ENCODE peak calls at places on chromosomes 6 and 20, in six cellular contexts. One of them, this sample, is unnamed.

GRCh38 chr6:112269165-112269564 is 14.8 kb upstream of the LAMA4 start:
- DNase-seq in LoVo: no peak
- DNase-seq in myocyte: peak
- DNase-seq in fibroblast of the aortic adventitia: peak
- DNase-seq in stimulated activated CD4-positive, alpha-beta T cell treated with anti-CD3 and anti-CD28 coated beads, Interleukin-4, amount 100 ng/mL, for 48 hours: no peak
- DNase-seq in AG08395: peak
- DNase-seq in this sample: no peak

GRCh38 chr6:74971631-74972030 is 234.2 kb downstream of the COL12A1 start:
- DNase-seq in stimulated activated CD4-positive, alpha-beta T cell treated with anti-CD3 and anti-CD28 coated beads, Interleukin-4, amount 100 ng/mL, for 48 hours: no peak
- DNase-seq in LoVo: no peak
- DNase-seq in AG08395: peak
- DNase-seq in fibroblast of the aortic adventitia: no peak
- DNase-seq in myocyte: peak
- DNase-seq in this sample: no peak

GRCh38 chr6:128512296-128512695 is 8.1 kb downstream of the PTPRK start:
- DNase-seq in AG08395: no peak
- DNase-seq in LoVo: no peak
- DNase-seq in stimulated activated CD4-positive, alpha-beta T cell treated with anti-CD3 and anti-CD28 coated beads, Interleukin-4, amount 100 ng/mL, for 48 hours: no peak
- DNase-seq in myocyte: no peak
- DNase-seq in fibroblast of the aortic adventitia: no peak
- DNase-seq in this sample: no peak

GRCh38 chr20:46268131-46268611 is 40.1 kb downstream of the CDH22 start:
- DNase-seq in stimulated activated CD4-positive, alpha-beta T cell treated with anti-CD3 and anti-CD28 coated beads, Interleukin-4, amount 100 ng/mL, for 48 hours: no peak
- DNase-seq in myocyte: no peak
- DNase-seq in LoVo: no peak
- DNase-seq in fibroblast of the aortic adventitia: no peak
- DNase-seq in AG08395: no peak
- DNase-seq in this sample: no peak

GRCh38 chr6:25280617-25280990 is 1.4 kb downstream of the CARMIL1 start:
- DNase-seq in stimulated activated CD4-positive, alpha-beta T cell treated with anti-CD3 and anti-CD28 coated beads, Interleukin-4, amount 100 ng/mL, for 48 hours: no peak
- DNase-seq in AG08395: no peak
- DNase-seq in LoVo: no peak
- DNase-seq in myocyte: no peak
- DNase-seq in fibroblast of the aortic adventitia: peak
- DNase-seq in this sample: no peak

GRCh38 chr6:157841211-157841840 is 18.3 kb downstream of the SNX9 start:
- DNase-seq in LoVo: peak
- DNase-seq in fibroblast of the aortic adventitia: no peak
- DNase-seq in myocyte: no peak
- DNase-seq in stimulated activated CD4-positive, alpha-beta T cell treated with anti-CD3 and anti-CD28 coated beads, Interleukin-4, amount 100 ng/mL, for 48 hours: no peak
- DNase-seq in AG08395: no peak
- DNase-seq in this sample: no peak

GRCh38 chr6:35543459-35544193 is 30.9 kb upstream of the TULP1 start:
- DNase-seq in AG08395: no peak
- DNase-seq in stimulated activated CD4-positive, alpha-beta T cell treated with anti-CD3 and anti-CD28 coated beads, Interleukin-4, amount 100 ng/mL, for 48 hours: no peak
- DNase-seq in LoVo: no peak
- DNase-seq in myocyte: no peak
- DNase-seq in fibroblast of the aortic adventitia: no peak
- DNase-seq in this sample: no peak

GRCh38 chr6:136486357-136486756 is 63.9 kb downstream of the MAP7 start:
- DNase-seq in LoVo: no peak
- DNase-seq in stimulated activated CD4-positive, alpha-beta T cell treated with anti-CD3 and anti-CD28 coated beads, Interleukin-4, amount 100 ng/mL, for 48 hours: no peak
- DNase-seq in myocyte: no peak
- DNase-seq in fibroblast of the aortic adventitia: no peak
- DNase-seq in AG08395: no peak
- DNase-seq in this sample: no peak

GRCh38 chr6:2166717-2167116 is 78.7 kb downstream of the GMDS start:
- DNase-seq in LoVo: peak
- DNase-seq in myocyte: no peak
- DNase-seq in stimulated activated CD4-positive, alpha-beta T cell treated with anti-CD3 and anti-CD28 coated beads, Interleukin-4, amount 100 ng/mL, for 48 hours: no peak
- DNase-seq in AG08395: no peak
- DNase-seq in fibroblast of the aortic adventitia: no peak
- DNase-seq in this sample: no peak

GRCh38 chr6:83536034-83536646 is 23.8 kb downstream of the PRSS35 start:
- DNase-seq in myocyte: peak
- DNase-seq in stimulated activated CD4-positive, alpha-beta T cell treated with anti-CD3 and anti-CD28 coated beads, Interleukin-4, amount 100 ng/mL, for 48 hours: peak
- DNase-seq in fibroblast of the aortic adventitia: peak
- DNase-seq in AG08395: peak
- DNase-seq in LoVo: peak
- DNase-seq in this sample: peak

GRCh38 chr6:127136786-127137185 is 18.3 kb downstream of the RSPO3 start:
- DNase-seq in LoVo: no peak
- DNase-seq in stimulated activated CD4-positive, alpha-beta T cell treated with anti-CD3 and anti-CD28 coated beads, Interleukin-4, amount 100 ng/mL, for 48 hours: no peak
- DNase-seq in fibroblast of the aortic adventitia: no peak
- DNase-seq in AG08395: no peak
- DNase-seq in myocyte: peak
- DNase-seq in this sample: no peak

GRCh38 chr20:5612476-5613291 is 137.5 kb upstream of the SHLD1 start:
- DNase-seq in myocyte: no peak
- DNase-seq in AG08395: peak
- DNase-seq in LoVo: no peak
- DNase-seq in fibroblast of the aortic adventitia: peak
- DNase-seq in stimulated activated CD4-positive, alpha-beta T cell treated with anti-CD3 and anti-CD28 coated beads, Interleukin-4, amount 100 ng/mL, for 48 hours: no peak
- DNase-seq in this sample: no peak

GRCh38 chr20:35283441-35284266 is 918 bp downstream of the EIF6 start:
- DNase-seq in stimulated activated CD4-positive, alpha-beta T cell treated with anti-CD3 and anti-CD28 coated beads, Interleukin-4, amount 100 ng/mL, for 48 hours: no peak
- DNase-seq in fibroblast of the aortic adventitia: no peak
- DNase-seq in LoVo: peak
- DNase-seq in AG08395: no peak
- DNase-seq in myocyte: peak
- DNase-seq in this sample: no peak

GRCh38 chr20:63945921-63946920 is 10.0 kb downstream of the UCKL1 start:
- DNase-seq in AG08395: no peak
- DNase-seq in myocyte: no peak
- DNase-seq in fibroblast of the aortic adventitia: no peak
- DNase-seq in LoVo: no peak
- DNase-seq in stimulated activated CD4-positive, alpha-beta T cell treated with anti-CD3 and anti-CD28 coated beads, Interleukin-4, amount 100 ng/mL, for 48 hours: no peak
- DNase-seq in this sample: no peak

GRCh38 chr6:136341967-136342366 is 52.3 kb upstream of the BCLAF1 start:
- DNase-seq in myocyte: no peak
- DNase-seq in LoVo: no peak
- DNase-seq in fibroblast of the aortic adventitia: no peak
- DNase-seq in stimulated activated CD4-positive, alpha-beta T cell treated with anti-CD3 and anti-CD28 coated beads, Interleukin-4, amount 100 ng/mL, for 48 hours: no peak
- DNase-seq in AG08395: no peak
- DNase-seq in this sample: no peak

GRCh38 chr20:17859002-17859615 is 109.5 kb downstream of the SNX5 start:
- DNase-seq in stimulated activated CD4-positive, alpha-beta T cell treated with anti-CD3 and anti-CD28 coated beads, Interleukin-4, amount 100 ng/mL, for 48 hours: no peak
- DNase-seq in AG08395: no peak
- DNase-seq in myocyte: no peak
- DNase-seq in LoVo: no peak
- DNase-seq in fibroblast of the aortic adventitia: no peak
- DNase-seq in this sample: no peak

GRCh38 chr6:168133186-168133585 is 54.2 kb upstream of the FRMD1 start:
- DNase-seq in stimulated activated CD4-positive, alpha-beta T cell treated with anti-CD3 and anti-CD28 coated beads, Interleukin-4, amount 100 ng/mL, for 48 hours: no peak
- DNase-seq in AG08395: peak
- DNase-seq in fibroblast of the aortic adventitia: peak
- DNase-seq in myocyte: peak
- DNase-seq in LoVo: no peak
- DNase-seq in this sample: peak

GRCh38 chr6:137731960-137732616 is 135.0 kb upstream of the TNFAIP3 start:
- DNase-seq in myocyte: no peak
- DNase-seq in stimulated activated CD4-positive, alpha-beta T cell treated with anti-CD3 and anti-CD28 coated beads, Interleukin-4, amount 100 ng/mL, for 48 hours: no peak
- DNase-seq in LoVo: peak
- DNase-seq in fibroblast of the aortic adventitia: peak
- DNase-seq in AG08395: peak
- DNase-seq in this sample: no peak

GRCh38 chr6:22147469-22147815 is 149.4 kb downstream of the PRL start:
- DNase-seq in LoVo: no peak
- DNase-seq in myocyte: no peak
- DNase-seq in fibroblast of the aortic adventitia: no peak
- DNase-seq in stimulated activated CD4-positive, alpha-beta T cell treated with anti-CD3 and anti-CD28 coated beads, Interleukin-4, amount 100 ng/mL, for 48 hours: no peak
- DNase-seq in AG08395: no peak
- DNase-seq in this sample: no peak

GRCh38 chr6:47371139-47371874 is 61.6 kb upstream of the TNFRSF21 start:
- DNase-seq in LoVo: no peak
- DNase-seq in fibroblast of the aortic adventitia: no peak
- DNase-seq in AG08395: no peak
- DNase-seq in myocyte: no peak
- DNase-seq in stimulated activated CD4-positive, alpha-beta T cell treated with anti-CD3 and anti-CD28 coated beads, Interleukin-4, amount 100 ng/mL, for 48 hours: no peak
- DNase-seq in this sample: no peak

GRCh38 chr20:49990310-49990720 is 7.5 kb downstream of the SNAI1 start:
- DNase-seq in LoVo: no peak
- DNase-seq in AG08395: no peak
- DNase-seq in stimulated activated CD4-positive, alpha-beta T cell treated with anti-CD3 and anti-CD28 coated beads, Interleukin-4, amount 100 ng/mL, for 48 hours: no peak
- DNase-seq in fibroblast of the aortic adventitia: peak
- DNase-seq in myocyte: no peak
- DNase-seq in this sample: no peak

GRCh38 chr6:4491501-4492260 is 284.5 kb upstream of the CDYL start:
- DNase-seq in stimulated activated CD4-positive, alpha-beta T cell treated with anti-CD3 and anti-CD28 coated beads, Interleukin-4, amount 100 ng/mL, for 48 hours: no peak
- DNase-seq in myocyte: peak
- DNase-seq in fibroblast of the aortic adventitia: no peak
- DNase-seq in LoVo: no peak
- DNase-seq in AG08395: no peak
- DNase-seq in this sample: no peak

GRCh38 chr20:47020231-47020630 is 125.6 kb downstream of the EYA2 start:
- DNase-seq in fibroblast of the aortic adventitia: peak
- DNase-seq in LoVo: no peak
- DNase-seq in myocyte: no peak
- DNase-seq in stimulated activated CD4-positive, alpha-beta T cell treated with anti-CD3 and anti-CD28 coated beads, Interleukin-4, amount 100 ng/mL, for 48 hours: no peak
- DNase-seq in AG08395: no peak
- DNase-seq in this sample: no peak

GRCh38 chr20:10558635-10559187 is 115.1 kb downstream of the JAG1 start:
- DNase-seq in LoVo: no peak
- DNase-seq in myocyte: peak
- DNase-seq in AG08395: peak
- DNase-seq in stimulated activated CD4-positive, alpha-beta T cell treated with anti-CD3 and anti-CD28 coated beads, Interleukin-4, amount 100 ng/mL, for 48 hours: no peak
- DNase-seq in fibroblast of the aortic adventitia: peak
- DNase-seq in this sample: no peak

GRCh38 chr6:136532030-136532429 is 18.2 kb downstream of the MAP7 start:
- DNase-seq in fibroblast of the aortic adventitia: no peak
- DNase-seq in stimulated activated CD4-positive, alpha-beta T cell treated with anti-CD3 and anti-CD28 coated beads, Interleukin-4, amount 100 ng/mL, for 48 hours: no peak
- DNase-seq in AG08395: no peak
- DNase-seq in myocyte: no peak
- DNase-seq in LoVo: no peak
- DNase-seq in this sample: no peak

GRCh38 chr6:100088009-100088408 is 94.0 kb upstream of the MCHR2 start:
- DNase-seq in stimulated activated CD4-positive, alpha-beta T cell treated with anti-CD3 and anti-CD28 coated beads, Interleukin-4, amount 100 ng/mL, for 48 hours: no peak
- DNase-seq in fibroblast of the aortic adventitia: peak
- DNase-seq in AG08395: peak
- DNase-seq in myocyte: peak
- DNase-seq in LoVo: peak
- DNase-seq in this sample: no peak